ENCODE peak calls at places on chromosomes 12 and 14, in seven cellular contexts. S is NCI-H1105 treated with DMSO at 0.1 percent for 48 hours; Z is activated CD4-positive, alpha-beta T cell treated with anti-CD3 and anti-CD28 coated beads, Interleukin-2, amount 10 ng/mL, durations not matched to agents 7 days and 5 days; Q is GM19239; X is aorta; L is lower lobe of right lung; K is NCI-H1930. I is an unnamed sample.

GRCh38 chr12:88643685-88644084 is 63.4 kb upstream of the KITLG start:
- DNase-seq in X (no peak), Z (no peak), K (no peak), Q (no peak), L (no peak), S (no peak), I (no peak)

GRCh38 chr14:67734675-67735074 is 33.0 kb downstream of the RDH12 start:
- DNase-seq in Z (no peak), K (no peak), L (no peak), Q (no peak), S (no peak), X (no peak), I (no peak)

GRCh38 chr14:23379331-23380196 is 2.7 kb downstream of the CMTM5 start:
- DNase-seq in Z (peak), S (peak), L (peak), Q (peak), X (no peak), K (peak), I (peak)

GRCh38 chr14:26191123-26191522 is 406.7 kb downstream of the NOVA1 start:
- DNase-seq in S (no peak), Q (no peak), Z (no peak), L (no peak), X (no peak), K (no peak), I (no peak)

GRCh38 chr14:68616255-68616902 is 176.5 kb downstream of the ZFP36L1 start:
- DNase-seq in Z (no peak), L (no peak), S (peak), Q (no peak), K (no peak), X (no peak), I (peak)

GRCh38 chr12:53785161-53785560 is 33.4 kb upstream of the CISTR start:
- DNase-seq in X (no peak), Z (no peak), Q (no peak), L (no peak), K (no peak), S (no peak), I (no peak)

GRCh38 chr12:91289881-91290280 is 107.3 kb upstream of the DCN start:
- DNase-seq in Q (no peak), Z (no peak), X (no peak), S (no peak), K (no peak), L (no peak), I (no peak)

GRCh38 chr12:116233669-116234068 is 43.8 kb downstream of the MED13L start:
- DNase-seq in X (no peak), S (no peak), Z (no peak), L (no peak), Q (no peak), K (no peak), I (no peak)

GRCh38 chr12:53749986-53750811 is 1.6 kb downstream of the CISTR start:
- DNase-seq in X (no peak), K (no peak), L (no peak), S (no peak), Q (no peak), Z (no peak), I (no peak)

I was measured in NCI-H460.